ENCODE peak calls at places on chromosomes 7 and 10, in six cellular contexts. C, K, A, H, L and R are unnamed samples. For H3K36me3, the result is how much of the 10 kb centered on the place peaks cover.

GRCh38 chr7:113812881-113813280 is 105.9 kb downstream of the PPP1R3A start:
- DNase-seq in C (peak), K (no peak), A (no peak), H (no peak), L (no peak), R (no peak)

GRCh38 chr7:14765731-14766130 is 136.8 kb downstream of the DGKB start:
- DNase-seq in C (peak), K (no peak), A (no peak), H (no peak), L (no peak), R (no peak)

GRCh38 chr10:103759100-103759781 is 96.1 kb downstream of the SH3PXD2A start:
- DNase-seq in C (peak), K (peak), A (peak), H (no peak), L (peak), R (peak)

GRCh38 chr10:129945941-129946760 is 17.9 kb downstream of the EBF3 start:
- DNase-seq in C (peak), K (peak), A (no peak), H (peak), L (peak), R (no peak)

GRCh38 chr10:32972929-32973328 is 14.9 kb upstream of the ITGB1 start:
- DNase-seq in C (no peak), K (no peak), A (no peak), H (no peak), L (no peak), R (no peak)

GRCh38 chr10:119518176-119518575 is 24.3 kb downstream of the RGS10 start:
- DNase-seq in C (no peak), K (no peak), A (no peak), H (no peak), L (no peak), R (no peak)

GRCh38 chr7:111282626-111283025 is 191.7 kb downstream of the LRRN3 start:
- DNase-seq in C (no peak), K (no peak), A (no peak), H (no peak), L (no peak), R (no peak)

GRCh38 chr7:124940306-124940705 is 10.7 kb upstream of the POT1 start:
- DNase-seq in C (peak), K (no peak), A (no peak), H (no peak), L (no peak), R (no peak)

GRCh38 chr10:101085846-101086245 is 24.1 kb downstream of the KAZALD1 start:
- DNase-seq in C (peak), K (no peak), A (no peak), H (no peak), L (no peak), R (no peak)

GRCh38 chr10:102918817-102919236 is 733 bp downstream of the CNNM2 start:
- DNase-seq in C (peak), K (no peak), A (no peak), H (peak), L (no peak), R (no peak)

GRCh38 chr10:43160919-43161251 is 22.6 kb downstream of the CSGALNACT2 start:
- DNase-seq in C (no peak), K (no peak), A (no peak), H (no peak), L (no peak), R (no peak)

GRCh38 chr10:132532784-132533560 is 4.6 kb upstream of the INPP5A start:
- DNase-seq in C (peak), K (no peak), A (no peak), H (peak), L (no peak), R (peak)

GRCh38 chr10:77926566-77927342 is at the start of gene DLG5:
- DNase-seq in C (peak), K (peak), A (peak), H (peak), L (peak), R (peak)

GRCh38 chr10:43203491-43204393 is 63.1 kb downstream of the RASGEF1A start:
- DNase-seq in C (no peak), K (no peak), A (peak), H (peak), L (peak), R (no peak)

GRCh38 chr7:53426145-53426750 is 390.8 kb downstream of the POM121L12 start:
- DNase-seq in C (no peak), K (no peak), A (no peak), H (no peak), L (no peak), R (no peak)

GRCh38 chr7:100629117-100629711 is 12.1 kb downstream of the TFR2 start:
- DNase-seq in C (peak), K (no peak), A (no peak), H (no peak), L (no peak), R (no peak)

GRCh38 chr7:20735346-20736065 is 51.2 kb downstream of the SP8 start:
- DNase-seq in C (no peak), K (no peak), A (no peak), H (no peak), L (no peak), R (no peak)

GRCh38 chr10:72832701-72833100 is 60.8 kb upstream of the OIT3 start:
- DNase-seq in C (no peak), K (no peak), A (no peak), H (no peak), L (no peak), R (no peak)

DNA sequence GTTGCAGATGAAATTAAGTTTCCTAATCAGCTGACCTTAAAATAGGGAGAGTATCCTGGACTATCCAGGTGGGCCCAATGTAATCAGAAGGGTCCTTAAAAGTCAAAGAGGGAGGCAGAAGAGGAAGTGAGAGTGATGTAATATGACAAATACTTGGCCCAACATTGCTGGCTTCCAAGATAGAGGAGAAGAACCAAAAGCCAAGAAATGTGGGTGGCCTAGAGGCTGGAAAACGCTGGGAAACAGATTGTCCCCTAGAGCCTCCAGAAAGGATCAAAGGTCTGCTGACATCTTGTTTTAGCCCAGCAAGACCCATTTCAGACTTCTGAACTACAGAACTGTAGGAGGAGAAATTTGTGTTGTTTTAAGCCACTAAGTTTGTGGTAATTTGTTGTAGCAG is 79.7 kb upstream of the NOBOX start:
- DNase-seq in C (no peak), K (no peak), A (no peak), H (no peak), L (no peak), R (no peak)
- H3K36me3 ChIP-seq in C (under half), K (under half), A (under half), H (under half), L (under half), R (under half)

GRCh38 chr10:36531621-36532020 is 593.8 kb upstream of the ANKRD30A start:
- DNase-seq in C (peak), K (no peak), A (no peak), H (no peak), L (no peak), R (no peak)
- H3K36me3 ChIP-seq in C (under half), K (under half), A (under half), H (under half), L (under half), R (under half)

GRCh38 chr7:45053401-45053800 is 35.4 kb downstream of the NACAD start:
- DNase-seq in C (no peak), K (no peak), A (no peak), H (no peak), L (no peak), R (no peak)
- H3K36me3 ChIP-seq in C (under half), K (under half), A (under half), H (under half), L (under half), R (under half)

DNA sequence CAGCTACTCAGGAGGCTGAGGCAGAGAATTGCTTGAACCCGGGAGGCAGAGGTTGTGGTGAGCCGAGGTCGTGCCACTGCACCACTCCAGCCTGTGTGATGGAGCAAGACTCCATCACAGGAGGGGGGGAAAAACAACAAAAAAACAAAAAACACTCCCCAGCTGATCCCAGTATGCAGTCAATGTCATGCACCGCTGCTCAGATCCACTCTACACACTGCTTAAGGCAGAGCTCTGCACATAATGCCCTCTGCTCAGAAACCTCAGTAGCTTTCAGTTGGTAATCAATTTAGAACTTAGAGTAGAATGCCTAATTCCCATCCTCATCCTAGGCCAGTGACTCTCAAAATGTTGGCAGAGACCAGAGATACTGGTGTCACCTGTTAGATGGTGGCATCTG is 43.9 kb downstream of the PDSS1 start:
- DNase-seq in C (no peak), K (no peak), A (no peak), H (no peak), L (no peak), R (no peak)
- H3K36me3 ChIP-seq in C (under half), K (half or more), A (half or more), H (under half), L (half or more), R (half or more)

GRCh38 chr7:26208040-26208439 is 6.5 kb downstream of the CBX3 start:
- DNase-seq in C (no peak), K (no peak), A (no peak), H (no peak), L (no peak), R (no peak)
- H3K36me3 ChIP-seq in C (half or more), K (half or more), A (half or more), H (under half), L (half or more), R (half or more)

DNA sequence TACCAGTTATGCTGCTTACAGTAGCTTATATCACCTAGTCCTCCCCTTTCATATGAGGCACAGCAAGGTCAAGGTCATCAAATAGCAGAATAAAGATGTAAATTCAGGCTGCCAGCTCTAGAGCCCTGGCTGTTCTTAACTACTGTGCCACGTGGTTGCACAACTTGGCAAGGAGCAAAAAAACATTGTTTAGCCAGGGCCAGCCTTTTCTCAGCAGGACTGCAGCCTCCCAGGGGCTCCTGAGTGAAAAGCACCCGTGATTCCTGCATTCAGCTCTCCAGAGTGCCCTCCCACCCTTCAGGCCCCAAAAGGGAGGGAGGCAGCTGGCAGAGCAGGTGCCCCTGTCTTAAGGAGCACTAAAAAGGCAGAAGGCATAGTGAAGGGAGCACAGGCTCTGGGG is 31.8 kb upstream of the TM9SF3 start:
- DNase-seq in C (peak), K (peak), A (peak), H (peak), L (no peak), R (peak)
- H3K36me3 ChIP-seq in C (under half), K (under half), A (under half), H (under half), L (under half), R (under half)

GRCh38 chr7:31111109-31111451 is 59.0 kb downstream of the ADCYAP1R1 start:
- DNase-seq in C (no peak), K (no peak), A (no peak), H (no peak), L (no peak), R (no peak)

GRCh38 chr7:31108097-31108657 is 56.1 kb downstream of the ADCYAP1R1 start:
- DNase-seq in C (no peak), K (no peak), A (no peak), H (no peak), L (no peak), R (no peak)

GRCh38 chr7:31107106-31108090 is 55.3 kb downstream of the ADCYAP1R1 start:
- DNase-seq in C (no peak), K (no peak), A (no peak), H (no peak), L (no peak), R (no peak)

GRCh38 chr7:31109751-31110150 is 57.6 kb downstream of the ADCYAP1R1 start:
- DNase-seq in C (no peak), K (no peak), A (no peak), H (no peak), L (no peak), R (no peak)

GRCh38 chr7:31110331-31111108 is 58.4 kb downstream of the ADCYAP1R1 start:
- DNase-seq in C (no peak), K (no peak), A (no peak), H (no peak), L (no peak), R (no peak)
- H3K36me3 ChIP-seq in C (under half), K (under half), A (under half), H (under half), L (under half), R (under half)